ENCODE peak calls at places on chromosomes 12 and 14, in seven cellular contexts. A is OCI-LY7; U is head of caudate nucleus; V is activated CD4-positive, alpha-beta T cell treated with anti-CD3 and anti-CD28 coated beads, Interleukin-2, amount 50 U/mL, for 1 hour; M is ascending aorta; H is left ventricle myocardium superior; K is right cardiac atrium. Y is an unnamed sample.

GRCh38 chr12:49705479-49706267 is 1.5 kb downstream of the FMNL3 start:
- DNase-seq in A (peak; percentile 37), U (peak; percentile 38), V (no peak), M (peak; percentile 24), H (peak; percentile 41), K (peak; percentile 74), Y (peak; percentile 51)

GRCh38 chr12:47845066-47845465 is 25.4 kb upstream of the HDAC7 start:
- DNase-seq in A (no peak), U (no peak), V (no peak), M (no peak), H (no peak), K (no peak), Y (no peak)

GRCh38 chr12:91423336-91424050 is 240.9 kb upstream of the DCN start:
- DNase-seq in A (no peak), U (no peak), V (no peak), M (no peak), H (no peak), K (no peak), Y (no peak)

GRCh38 chr14:75794615-75795038 is 133.6 kb downstream of the TTLL5 start:
- DNase-seq in A (no peak), U (no peak), V (no peak), M (no peak), H (no peak), K (no peak), Y (peak; percentile 73)

GRCh38 chr12:5043589-5044419 is at the start of gene KCNA5:
- DNase-seq in A (no peak), U (peak; percentile 75), V (no peak), M (peak; percentile 43), H (peak; percentile 48), K (peak; percentile 91), Y (no peak)

GRCh38 chr12:22396253-22396652 is 61.7 kb upstream of the ST8SIA1 start:
- DNase-seq in A (no peak), U (no peak), V (peak; percentile 16), M (no peak), H (no peak), K (no peak), Y (no peak)

GRCh38 chr12:30847259-30847658 is 79.3 kb upstream of the TSPAN11 start:
- DNase-seq in A (peak; percentile 84), U (peak; percentile 23), V (no peak), M (no peak), H (no peak), K (no peak), Y (peak; percentile 66)

GRCh38 chr12:109710747-109711595 is 2.7 kb upstream of the FAM222A start:
- DNase-seq in A (no peak), U (no peak), V (no peak), M (no peak), H (no peak), K (peak; percentile 36), Y (no peak)

GRCh38 chr12:123990512-123990911 is 17.5 kb downstream of the ZNF664 start:
- DNase-seq in A (no peak), U (no peak), V (no peak), M (no peak), H (no peak), K (no peak), Y (no peak)